ENCODE peak calls at places on chromosomes 11 and 22, in seven cellular contexts. One of them, this sample, is unnamed.
A peak's percentile ranks its signal among the peaks of the same experiment; 100 is the strongest.

GRCh38 chr22:50416996-50417395 is 57.8 kb downstream of the SBF1 start:
- DNase-seq in HCT116: no peak
- DNase-seq in spleen: no peak
- DNase-seq in GM23338: no peak
- DNase-seq in SK-N-SH: no peak
- DNase-seq in suprapubic skin: no peak
- DNase-seq in K562: no peak
- DNase-seq in this sample: no peak

GRCh38 chr11:106621479-106621878 is 396.8 kb downstream of the GUCY1A2 start:
- DNase-seq in HCT116: no peak
- DNase-seq in spleen: no peak
- DNase-seq in GM23338: no peak
- DNase-seq in SK-N-SH: no peak
- DNase-seq in suprapubic skin: no peak
- DNase-seq in K562: no peak
- DNase-seq in this sample: no peak

GRCh38 chr11:107592813-107593212 is 1.9 kb downstream of the ELMOD1 start:
- DNase-seq in HCT116: no peak
- DNase-seq in spleen: no peak
- DNase-seq in GM23338: peak; percentile 52
- DNase-seq in SK-N-SH: no peak
- DNase-seq in suprapubic skin: no peak
- DNase-seq in K562: no peak
- DNase-seq in this sample: no peak

GRCh38 chr22:18035740-18036139 is 11.4 kb upstream of the MICAL3 start:
- DNase-seq in HCT116: peak; percentile 35
- DNase-seq in spleen: peak; percentile 49
- DNase-seq in GM23338: peak; percentile 26
- DNase-seq in SK-N-SH: peak; percentile 47
- DNase-seq in suprapubic skin: no peak
- DNase-seq in K562: no peak
- DNase-seq in this sample: peak; percentile 41

GRCh38 chr11:47317078-47317828 is 35.2 kb downstream of the MYBPC3 start:
- DNase-seq in HCT116: no peak
- DNase-seq in spleen: no peak
- DNase-seq in GM23338: no peak
- DNase-seq in SK-N-SH: no peak
- DNase-seq in suprapubic skin: no peak
- DNase-seq in K562: no peak
- DNase-seq in this sample: no peak

GRCh38 chr22:40960137-40960536 is 9.0 kb downstream of the RBX1 start:
- DNase-seq in HCT116: no peak
- DNase-seq in spleen: no peak
- DNase-seq in GM23338: no peak
- DNase-seq in SK-N-SH: no peak
- DNase-seq in suprapubic skin: no peak
- DNase-seq in K562: no peak
- DNase-seq in this sample: no peak

GRCh38 chr11:70305501-70305900 is 35.0 kb downstream of the PPFIA1 start:
- DNase-seq in HCT116: no peak
- DNase-seq in spleen: no peak
- DNase-seq in GM23338: no peak
- DNase-seq in SK-N-SH: no peak
- DNase-seq in suprapubic skin: no peak
- DNase-seq in K562: no peak
- DNase-seq in this sample: no peak

GRCh38 chr11:64176751-64177150 is 9.2 kb upstream of the STIP1 start:
- DNase-seq in HCT116: no peak
- DNase-seq in spleen: no peak
- DNase-seq in GM23338: no peak
- DNase-seq in SK-N-SH: no peak
- DNase-seq in suprapubic skin: no peak
- DNase-seq in K562: no peak
- DNase-seq in this sample: no peak

GRCh38 chr11:67614730-67615454 is 8.2 kb downstream of the NDUFV1 start:
- DNase-seq in HCT116: no peak
- DNase-seq in spleen: peak; percentile 79
- DNase-seq in GM23338: no peak
- DNase-seq in SK-N-SH: no peak
- DNase-seq in suprapubic skin: no peak
- DNase-seq in K562: no peak
- DNase-seq in this sample: no peak

GRCh38 chr22:49368976-49369725 is 458.5 kb downstream of the BRD1 start:
- DNase-seq in HCT116: no peak
- DNase-seq in spleen: peak; percentile 84
- DNase-seq in GM23338: no peak
- DNase-seq in SK-N-SH: peak; percentile 70
- DNase-seq in suprapubic skin: peak; percentile 52
- DNase-seq in K562: peak; percentile 61
- DNase-seq in this sample: no peak

GRCh38 chr11:118929496-118930151 is 3.9 kb upstream of the BCL9L start:
- DNase-seq in HCT116: peak; percentile 89
- DNase-seq in spleen: peak; percentile 92
- DNase-seq in GM23338: peak; percentile 95
- DNase-seq in SK-N-SH: peak; percentile 88
- DNase-seq in suprapubic skin: peak; percentile 94
- DNase-seq in K562: peak; percentile 73
- DNase-seq in this sample: peak; percentile 91

GRCh38 chr11:71418643-71419042 is 29.6 kb downstream of the DHCR7 start:
- DNase-seq in HCT116: no peak
- DNase-seq in spleen: no peak
- DNase-seq in GM23338: no peak
- DNase-seq in SK-N-SH: no peak
- DNase-seq in suprapubic skin: no peak
- DNase-seq in K562: no peak
- DNase-seq in this sample: peak; percentile 15

GRCh38 chr11:69055212-69055586 is 6.5 kb downstream of the TPCN2 start:
- DNase-seq in HCT116: no peak
- DNase-seq in spleen: no peak
- DNase-seq in GM23338: no peak
- DNase-seq in SK-N-SH: no peak
- DNase-seq in suprapubic skin: no peak
- DNase-seq in K562: no peak
- DNase-seq in this sample: peak; percentile 72

DNA sequence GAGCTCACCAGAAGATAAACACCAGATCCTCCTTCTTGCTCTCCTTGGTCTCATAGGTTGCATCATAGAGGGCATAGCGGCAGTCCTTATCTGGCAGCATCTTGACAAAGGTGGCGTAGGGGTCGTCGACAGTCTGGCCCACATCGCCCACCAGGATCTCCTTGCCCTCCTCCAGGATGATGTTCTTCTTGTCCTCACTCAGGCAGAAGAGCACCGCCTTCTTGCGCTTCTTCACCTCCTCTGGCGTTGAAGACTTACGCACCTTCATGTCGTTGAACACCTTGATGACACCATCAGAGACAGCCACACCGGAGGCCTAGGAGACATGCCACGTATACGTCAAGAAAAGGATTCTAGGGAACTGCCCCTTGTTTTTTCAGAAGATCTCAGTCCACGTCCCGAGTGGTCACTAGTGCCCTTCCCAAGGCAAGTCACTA is 2.0 kb downstream of the CFL1 start:
- DNase-seq in HCT116: no peak
- DNase-seq in spleen: peak; percentile 67
- DNase-seq in GM23338: no peak
- DNase-seq in SK-N-SH: no peak
- DNase-seq in suprapubic skin: no peak
- DNase-seq in K562: no peak
- DNase-seq in this sample: no peak
- TF ChIP-seq POLR2AphosphoS5 in HCT116: no peak
- TF ChIP-seq POLR2AphosphoS5 in spleen: no peak
- TF ChIP-seq POLR2AphosphoS5 in GM23338: no peak
- TF ChIP-seq POLR2AphosphoS5 in SK-N-SH: no peak
- TF ChIP-seq POLR2AphosphoS5 in suprapubic skin: no peak
- TF ChIP-seq POLR2AphosphoS5 in K562: no peak
- TF ChIP-seq POLR2AphosphoS5 in this sample: no peak

DNA sequence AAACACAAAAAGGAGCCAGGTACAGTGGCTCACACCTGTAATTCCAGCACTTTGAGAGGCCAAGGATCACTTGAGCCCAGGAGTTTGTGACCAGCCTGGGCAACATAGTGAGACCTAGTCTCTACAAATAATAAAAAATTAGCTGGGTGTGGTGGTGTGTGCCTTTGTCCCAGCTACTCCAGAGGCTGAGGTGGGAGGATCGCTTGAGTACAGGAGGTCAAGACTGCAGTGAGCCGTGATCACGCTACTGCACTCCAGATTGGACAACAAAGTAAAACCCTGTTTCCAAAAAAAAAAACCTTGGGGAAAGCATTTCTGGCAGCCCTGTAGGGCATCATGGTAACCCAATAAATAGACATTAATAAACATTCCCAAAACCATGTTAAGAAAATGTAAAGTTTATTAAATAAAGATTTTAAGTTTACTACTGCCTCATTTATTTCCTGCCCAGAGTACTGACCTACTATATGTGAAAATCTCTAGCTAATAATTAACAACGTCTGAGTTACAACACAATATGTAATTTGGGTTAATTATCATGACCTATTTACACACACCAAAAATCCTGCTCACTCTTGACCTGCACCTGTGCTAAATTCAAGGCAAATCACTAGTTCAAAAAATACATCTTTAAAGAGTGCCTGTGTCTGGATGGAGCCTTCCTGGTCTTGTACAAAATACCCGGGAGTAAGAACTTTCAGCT is 8.4 kb downstream of the EEF1G start:
- DNase-seq in HCT116: no peak
- DNase-seq in spleen: peak; percentile 25
- DNase-seq in GM23338: no peak
- DNase-seq in SK-N-SH: no peak
- DNase-seq in suprapubic skin: no peak
- DNase-seq in K562: no peak
- DNase-seq in this sample: no peak
- H3K36me3 ChIP-seq in HCT116: peaks cover 50% of the 10 kb centered on the region
- H3K36me3 ChIP-seq in spleen: peaks cover 100% of the 10 kb centered on the region
- H3K36me3 ChIP-seq in GM23338: peaks cover 66% of the 10 kb centered on the region
- H3K36me3 ChIP-seq in SK-N-SH: peaks cover 54% of the 10 kb centered on the region
- H3K36me3 ChIP-seq in suprapubic skin: peaks cover 79% of the 10 kb centered on the region
- H3K36me3 ChIP-seq in K562: peaks cover 92% of the 10 kb centered on the region
- H3K36me3 ChIP-seq in this sample: peaks cover 41% of the 10 kb centered on the region

GRCh38 chr22:37566903-37567798 is 6.9 kb downstream of the CDC42EP1 start:
- DNase-seq in HCT116: peak; percentile 84
- DNase-seq in spleen: peak; percentile 98
- DNase-seq in GM23338: peak; percentile 93
- DNase-seq in SK-N-SH: peak; percentile 91
- DNase-seq in suprapubic skin: peak; percentile 89
- DNase-seq in K562: peak; percentile 74
- DNase-seq in this sample: peak; percentile 95
- H3K27ac ChIP-seq in HCT116: peak overlapping the region; percentile 72
- H3K27ac ChIP-seq in spleen: peak overlapping the region; percentile 26
- H3K27ac ChIP-seq in GM23338: peak overlapping the region; percentile 79
- H3K27ac ChIP-seq in SK-N-SH: no peak overlapping the region
- H3K27ac ChIP-seq in suprapubic skin: peak overlapping the region; percentile 49
- H3K27ac ChIP-seq in K562: no peak overlapping the region
- H3K27ac ChIP-seq in this sample: peak overlapping the region; percentile 99

DNA sequence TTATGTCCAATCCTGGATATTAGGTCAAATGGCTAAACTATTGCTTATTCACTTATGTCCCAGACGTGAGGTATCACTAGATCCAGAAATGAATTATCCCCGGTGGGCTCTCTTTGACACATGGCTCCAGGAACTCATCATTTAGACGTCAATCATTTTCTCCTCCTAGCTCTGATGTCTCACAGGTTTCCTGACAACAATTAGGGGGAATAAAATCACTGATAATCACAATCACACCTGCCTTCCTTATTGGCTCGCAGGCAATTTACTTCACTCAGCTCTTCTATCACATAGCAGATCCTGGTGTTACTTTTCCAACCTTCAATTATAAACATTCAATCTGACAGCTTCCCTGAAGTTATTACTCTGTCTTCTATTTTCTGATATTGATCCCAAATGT is 634.0 kb upstream of the TENM4 start:
- DNase-seq in HCT116: no peak
- DNase-seq in spleen: no peak
- DNase-seq in GM23338: no peak
- DNase-seq in SK-N-SH: no peak
- DNase-seq in suprapubic skin: no peak
- DNase-seq in K562: no peak
- DNase-seq in this sample: no peak
- TF ChIP-seq POLR2AphosphoS5 in HCT116: no peak
- TF ChIP-seq POLR2AphosphoS5 in spleen: no peak
- TF ChIP-seq POLR2AphosphoS5 in GM23338: no peak
- TF ChIP-seq POLR2AphosphoS5 in SK-N-SH: no peak
- TF ChIP-seq POLR2AphosphoS5 in suprapubic skin: no peak
- TF ChIP-seq POLR2AphosphoS5 in K562: no peak
- TF ChIP-seq POLR2AphosphoS5 in this sample: no peak

GRCh38 chr22:20572132-20572802 is 64.9 kb downstream of the MED15 start:
- DNase-seq in HCT116: no peak
- DNase-seq in spleen: peak; percentile 24
- DNase-seq in GM23338: no peak
- DNase-seq in SK-N-SH: no peak
- DNase-seq in suprapubic skin: no peak
- DNase-seq in K562: no peak
- DNase-seq in this sample: no peak
- H3K36me3 ChIP-seq in HCT116: peaks cover 27% of the 10 kb centered on the region
- H3K36me3 ChIP-seq in spleen: peaks cover 100% of the 10 kb centered on the region
- H3K36me3 ChIP-seq in GM23338: peaks cover 12% of the 10 kb centered on the region
- H3K36me3 ChIP-seq in SK-N-SH: peaks cover 71% of the 10 kb centered on the region
- H3K36me3 ChIP-seq in suprapubic skin: peaks cover 73% of the 10 kb centered on the region
- H3K36me3 ChIP-seq in K562: peaks cover 91% of the 10 kb centered on the region
- H3K36me3 ChIP-seq in this sample: peaks cover 45% of the 10 kb centered on the region

GRCh38 chr11:134124660-134125451 is 56.0 kb downstream of the JAM3 start:
- DNase-seq in HCT116: no peak
- DNase-seq in spleen: peak; percentile 76
- DNase-seq in GM23338: peak; percentile 81
- DNase-seq in SK-N-SH: peak; percentile 86
- DNase-seq in suprapubic skin: no peak
- DNase-seq in K562: peak; percentile 17
- DNase-seq in this sample: no peak
- H3K27ac ChIP-seq in HCT116: no peak overlapping the region
- H3K27ac ChIP-seq in spleen: no peak overlapping the region
- H3K27ac ChIP-seq in GM23338: no peak overlapping the region
- H3K27ac ChIP-seq in SK-N-SH: peak overlapping the region; percentile 70
- H3K27ac ChIP-seq in suprapubic skin: peak overlapping the region; percentile 17
- H3K27ac ChIP-seq in K562: no peak overlapping the region
- H3K27ac ChIP-seq in this sample: peak overlapping the region; percentile 62

DNA sequence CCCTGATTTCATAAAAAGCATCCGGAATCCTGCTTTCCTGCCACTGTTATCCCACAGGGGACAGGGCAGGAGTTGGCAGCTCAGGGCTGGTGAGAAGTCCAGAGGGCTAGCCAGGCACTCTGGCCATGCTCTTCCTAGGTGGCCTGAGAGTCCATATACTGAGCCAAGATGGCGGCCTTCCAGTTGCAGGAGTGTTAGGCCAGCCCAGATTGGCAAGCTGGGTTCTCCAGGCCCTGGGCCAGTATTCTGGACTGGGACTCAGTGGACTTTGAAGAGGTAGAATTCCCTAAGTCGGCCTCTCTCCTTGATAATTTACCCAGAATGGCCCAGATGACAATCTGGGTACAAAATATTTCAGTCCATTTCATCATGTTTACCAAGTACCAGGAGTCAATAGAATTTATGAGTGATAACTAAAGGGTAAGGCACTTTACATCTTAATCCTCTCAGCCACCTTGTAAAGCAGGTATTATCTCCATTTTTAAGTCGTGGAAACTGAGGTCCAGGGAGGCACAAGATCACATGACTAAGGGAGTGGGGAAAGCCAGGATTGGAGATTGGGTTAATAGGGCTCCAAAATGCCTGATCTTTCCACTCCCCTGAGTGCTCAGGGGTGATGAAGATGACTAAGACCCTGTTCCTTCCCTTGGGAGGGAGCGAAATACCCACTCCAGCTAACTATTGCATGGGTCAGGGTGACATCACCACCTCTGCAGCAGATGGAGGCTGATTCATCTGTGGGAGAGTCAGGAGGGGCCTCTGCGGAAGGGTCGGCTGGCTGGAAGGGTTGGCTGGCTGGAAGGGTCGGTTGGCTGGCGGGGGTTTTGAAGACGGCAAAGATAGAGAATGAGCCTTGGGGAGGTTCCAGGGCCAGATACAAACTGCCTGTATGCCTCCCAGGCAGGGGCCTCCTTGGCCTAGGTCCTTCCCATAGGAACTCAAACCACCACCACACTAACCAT is 1.2 kb upstream of the MICALL1 start:
- DNase-seq in HCT116: peak; percentile 87
- DNase-seq in spleen: no peak
- DNase-seq in GM23338: peak; percentile 40
- DNase-seq in SK-N-SH: peak; percentile 58
- DNase-seq in suprapubic skin: no peak
- DNase-seq in K562: peak; percentile 77
- DNase-seq in this sample: peak; percentile 33
- TF ChIP-seq POLR2AphosphoS5 in HCT116: peak; percentile 50
- TF ChIP-seq POLR2AphosphoS5 in spleen: no peak
- TF ChIP-seq POLR2AphosphoS5 in GM23338: no peak
- TF ChIP-seq POLR2AphosphoS5 in SK-N-SH: peak; percentile 41
- TF ChIP-seq POLR2AphosphoS5 in suprapubic skin: no peak
- TF ChIP-seq POLR2AphosphoS5 in K562: no peak
- TF ChIP-seq POLR2AphosphoS5 in this sample: no peak